ENCODE peak calls at places on chromosomes 12 and 14, in seven cellular contexts. V is substantia nigra, R is fibroblast of lung, K is coronary artery, I is dermis blood vessel endothelial cell, F is tibial nerve, H is LoVo. G is an unnamed sample.

GRCh38 chr12:12024958-12025682 is 45.6 kb upstream of the BCL2L14 start:
- DNase-seq in V (no peak), R (no peak), K (no peak), I (no peak), F (no peak), H (no peak), G (no peak)

GRCh38 chr12:53595212-53595611 is 31.0 kb downstream of the ATF7 start:
- DNase-seq in V (no peak), R (no peak), K (no peak), I (peak), F (no peak), H (no peak), G (no peak)

GRCh38 chr12:65941388-65941787 is 117.1 kb downstream of the HMGA2 start:
- DNase-seq in V (no peak), R (peak), K (no peak), I (peak), F (no peak), H (peak), G (no peak)

GRCh38 chr14:104971447-104972240 is 6.5 kb downstream of the AHNAK2 start:
- DNase-seq in V (no peak), R (no peak), K (no peak), I (no peak), F (no peak), H (no peak), G (no peak)

GRCh38 chr12:28456934-28457710 is 266.9 kb downstream of the CCDC91 start:
- DNase-seq in V (no peak), R (no peak), K (no peak), I (no peak), F (no peak), H (no peak), G (no peak)

GRCh38 chr12:9651265-9651729 is 18.2 kb upstream of the CLEC2D start:
- DNase-seq in V (no peak), R (peak), K (no peak), I (peak), F (no peak), H (no peak), G (no peak)

GRCh38 chr12:94621662-94622359 is 28.5 kb downstream of the TMCC3 start:
- DNase-seq in V (no peak), R (peak), K (no peak), I (peak), F (no peak), H (peak), G (no peak)

GRCh38 chr14:70665448-70666363 is 24.0 kb downstream of the TTC9 start:
- DNase-seq in V (no peak), R (no peak), K (no peak), I (no peak), F (no peak), H (peak), G (no peak)